ENCODE peak calls at places on chromosomes 16 and 17, in eight cellular contexts. Q is AG04450; F is psoas muscle; T is PC-3; L is ascending aorta; E is colonic mucosa; N is ovary; W is CD8-positive, alpha-beta memory T cell. X is an unnamed sample.

GRCh38 chr17:67558740-67559380 is 158.9 kb upstream of the NOL11 start:
- DNase-seq in Q (no peak), F (no peak), T (no peak), L (no peak), E (no peak), N (no peak), W (no peak), X (no peak)

GRCh38 chr17:14317383-14317782 is 16.5 kb downstream of the HS3ST3B1 start:
- DNase-seq in Q (no peak), F (no peak), T (no peak), L (no peak), E (no peak), N (no peak), W (no peak), X (no peak)

GRCh38 chr17:9842057-9842758 is 16.5 kb downstream of the GLP2R start:
- DNase-seq in Q (no peak), F (peak; percentile 65), T (peak; percentile 62), L (peak; percentile 68), E (peak; percentile 35), N (peak; percentile 80), W (no peak), X (peak; percentile 93)

GRCh38 chr16:85457366-85457765 is 155.8 kb upstream of the GSE1 start:
- DNase-seq in Q (no peak), F (no peak), T (peak; percentile 14), L (no peak), E (no peak), N (no peak), W (no peak), X (peak; percentile 11)

GRCh38 chr17:39700148-39700987 is 504 bp downstream of the ERBB2 start:
- DNase-seq in Q (no peak), F (no peak), T (no peak), L (no peak), E (no peak), N (peak; percentile 60), W (no peak), X (peak; percentile 33)

GRCh38 chr17:35796942-35797341 is 1.5 kb upstream of the MMP28 start:
- DNase-seq in Q (no peak), F (no peak), T (no peak), L (no peak), E (peak; percentile 14), N (no peak), W (no peak), X (no peak)

GRCh38 chr16:65122974-65123845 is 1.3 kb upstream of the CDH11 start:
- DNase-seq in Q (no peak), F (peak; percentile 73), T (peak; percentile 48), L (peak; percentile 87), E (peak; percentile 56), N (peak; percentile 89), W (no peak), X (peak; percentile 56)

GRCh38 chr17:17824780-17825614 is 11.8 kb downstream of the SREBF1 start:
- DNase-seq in Q (no peak), F (peak; percentile 81), T (no peak), L (no peak), E (no peak), N (peak; percentile 88), W (no peak), X (peak; percentile 68)

GRCh38 chr16:20866161-20866772 is 33.9 kb downstream of the DCUN1D3 start:
- DNase-seq in Q (no peak), F (no peak), T (peak; percentile 70), L (peak; percentile 86), E (peak; percentile 30), N (no peak), W (no peak), X (peak; percentile 92)

GRCh38 chr17:66431080-66431795 is 128.8 kb downstream of the PRKCA start:
- DNase-seq in Q (no peak), F (no peak), T (no peak), L (no peak), E (no peak), N (no peak), W (no peak), X (no peak)

GRCh38 chr17:33447090-33447489 is 154.0 kb upstream of the ASIC2 start:
- DNase-seq in Q (no peak), F (no peak), T (no peak), L (no peak), E (no peak), N (no peak), W (no peak), X (no peak)

GRCh38 chr16:67016143-67016542 is 12.8 kb upstream of the CBFB start:
- DNase-seq in Q (no peak), F (no peak), T (no peak), L (no peak), E (no peak), N (no peak), W (no peak), X (no peak)
- H3K4me3 ChIP-seq in Q (no peak overlapping the region), F (no peak overlapping the region), T (no peak overlapping the region), L (no peak overlapping the region), E (no peak overlapping the region), N (no peak overlapping the region), W (no peak overlapping the region), X (no peak overlapping the region)

DNA sequence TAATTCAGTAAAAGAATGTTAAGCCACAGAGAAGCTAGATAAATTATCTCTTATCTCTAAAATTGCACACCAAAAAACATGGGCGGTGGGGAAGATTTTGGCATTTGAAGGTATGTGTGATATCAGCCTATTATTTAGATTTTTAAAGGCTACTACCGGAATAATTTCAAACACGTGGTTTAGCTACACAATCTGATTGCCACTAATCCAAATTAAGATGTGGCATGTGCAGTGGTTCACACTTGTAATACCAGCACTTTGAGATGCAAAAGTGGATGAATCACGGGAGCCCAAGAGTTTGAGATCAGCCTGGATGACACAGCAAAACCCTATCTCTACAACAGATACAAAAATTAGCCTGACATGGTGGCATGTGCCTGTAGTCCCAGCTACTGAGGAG is 584.5 kb downstream of the HS3ST4 start:
- DNase-seq in Q (no peak), F (no peak), T (no peak), L (no peak), E (no peak), N (no peak), W (no peak), X (no peak)
- H3K9me3 ChIP-seq in Q (peaks cover 7% of the 10 kb centered on the region), F (peaks cover 9% of the 10 kb centered on the region), T (no peaks in the 10 kb centered on the region), L (no peaks in the 10 kb centered on the region), E (no peaks in the 10 kb centered on the region), N (no peaks in the 10 kb centered on the region), W (no peaks in the 10 kb centered on the region), X (no peaks in the 10 kb centered on the region)

DNA sequence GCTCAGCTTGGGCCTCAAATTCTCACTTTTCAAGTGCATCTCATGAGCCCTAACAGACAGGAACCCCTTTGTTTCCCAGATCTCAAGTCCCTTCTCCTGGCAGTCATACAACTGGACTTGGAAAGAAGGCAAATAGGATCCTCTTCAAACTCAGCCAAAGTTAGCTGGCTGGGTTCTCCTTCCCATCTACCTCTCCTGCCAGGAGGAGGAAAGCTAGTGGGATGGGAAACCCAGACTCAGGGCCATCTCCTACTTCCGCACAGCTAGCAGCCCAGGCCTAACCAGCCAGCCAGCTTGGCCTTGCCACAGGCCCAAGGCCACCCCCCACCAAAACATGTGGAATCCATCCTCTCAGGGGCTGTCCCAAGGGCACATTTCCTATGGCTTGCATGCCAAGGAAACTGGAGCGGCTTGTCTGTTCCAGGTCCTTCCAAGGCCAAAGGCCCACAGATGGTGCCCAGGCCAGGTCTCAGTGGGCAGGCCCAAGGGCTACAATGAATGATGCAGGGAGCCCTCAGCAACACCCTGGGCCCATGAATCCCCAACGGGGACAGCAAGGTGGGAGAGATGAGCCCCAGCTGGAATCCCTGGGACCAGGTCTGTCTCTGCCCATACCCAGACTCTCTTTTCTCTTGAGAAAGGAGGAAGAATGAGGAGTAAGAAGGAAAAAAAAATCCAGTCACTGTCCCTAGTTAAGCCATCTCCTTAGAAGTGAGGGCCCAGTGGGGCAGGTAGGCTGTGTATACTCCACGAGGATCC is 1.7 kb downstream of the SMARCD2 start:
- DNase-seq in Q (no peak), F (peak; percentile 67), T (no peak), L (no peak), E (no peak), N (no peak), W (no peak), X (peak; percentile 52)
- H3K4me3 ChIP-seq in Q (peak overlapping the region; percentile 88), F (peak overlapping the region; percentile 83), T (peak overlapping the region; percentile 88), L (peak overlapping the region; percentile 98), E (peak overlapping the region; percentile 93), N (peak overlapping the region; percentile 100), W (peak overlapping the region; percentile 69), X (peak overlapping the region; percentile 78)

GRCh38 chr16:35170610-35171009 is 1711.2 kb downstream of the TP53TG3F start:
- DNase-seq in Q (no peak), F (no peak), T (no peak), L (no peak), E (no peak), N (no peak), W (no peak), X (no peak)
- H3K9me3 ChIP-seq in Q (peaks cover 28% of the 10 kb centered on the region), F (no peaks in the 10 kb centered on the region), T (no peaks in the 10 kb centered on the region), L (no peaks in the 10 kb centered on the region), E (no peaks in the 10 kb centered on the region), N (no peaks in the 10 kb centered on the region), W (no peaks in the 10 kb centered on the region), X (no peaks in the 10 kb centered on the region)

DNA sequence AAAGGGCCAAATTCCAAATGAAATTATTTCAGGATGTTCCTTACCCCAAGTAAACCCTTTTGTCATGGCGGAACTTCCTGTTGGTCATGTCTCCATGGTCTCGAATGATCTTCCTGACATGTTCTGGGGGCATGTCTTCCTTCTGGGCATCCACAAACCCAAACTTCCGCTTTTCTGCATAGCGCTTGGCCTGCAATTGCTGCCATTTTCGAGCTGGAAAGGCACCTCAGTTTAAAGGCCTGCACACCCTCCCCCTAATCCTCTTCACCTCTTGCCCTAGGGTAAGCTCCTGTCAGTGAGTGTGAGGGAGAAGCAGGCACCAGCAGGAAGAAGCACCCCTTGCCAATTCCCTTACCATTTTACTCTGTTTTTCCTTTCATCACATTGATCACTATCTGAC is 1.2 kb downstream of the PRPF8 start:
- DNase-seq in Q (no peak), F (no peak), T (no peak), L (no peak), E (no peak), N (no peak), W (no peak), X (no peak)
- H3K4me3 ChIP-seq in Q (peak overlapping the region; percentile 83), F (peak overlapping the region; percentile 78), T (peak overlapping the region; percentile 84), L (peak overlapping the region; percentile 71), E (peak overlapping the region; percentile 96), N (peak overlapping the region; percentile 87), W (peak overlapping the region; percentile 80), X (peak overlapping the region; percentile 90)

GRCh38 chr16:3220839-3221238 is 14.1 kb downstream of the ZNF200 start:
- DNase-seq in Q (no peak), F (no peak), T (no peak), L (no peak), E (no peak), N (no peak), W (no peak), X (no peak)

DNA sequence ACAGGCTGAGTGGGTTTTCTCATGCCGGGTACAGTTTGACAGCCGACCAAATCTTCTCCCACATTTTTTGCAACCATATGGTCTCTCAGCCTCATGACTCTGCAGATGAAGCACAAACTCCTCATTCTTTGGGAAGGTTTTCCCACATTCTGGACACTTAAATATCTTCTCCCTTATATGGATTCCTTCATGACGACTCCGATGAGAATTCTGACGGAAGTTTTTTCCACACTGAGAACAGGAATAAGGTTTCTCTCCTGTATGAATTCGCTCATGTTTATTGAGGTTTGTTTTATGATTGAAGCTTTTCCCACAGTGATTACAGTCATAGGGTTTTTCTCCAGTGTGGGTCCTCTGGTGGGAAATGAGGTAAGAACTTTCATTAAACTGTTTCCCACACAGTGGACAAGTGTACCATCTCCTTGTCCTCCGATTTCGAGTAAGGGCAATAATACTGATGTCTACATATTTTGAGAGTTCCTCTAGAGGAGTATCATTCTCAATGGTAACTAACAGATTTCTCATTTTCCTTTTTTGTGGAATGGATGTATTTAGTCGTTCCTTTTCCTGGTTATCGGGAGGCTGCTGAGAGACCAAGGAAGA is 10.9 kb downstream of the ZNF200 start:
- DNase-seq in Q (no peak), F (no peak), T (no peak), L (no peak), E (no peak), N (no peak), W (no peak), X (no peak)
- H3K9me3 ChIP-seq in Q (peaks cover 55% of the 10 kb centered on the region), F (peaks cover 90% of the 10 kb centered on the region), T (peaks cover 22% of the 10 kb centered on the region), L (peaks cover 64% of the 10 kb centered on the region), E (peaks cover 20% of the 10 kb centered on the region), N (peaks cover 41% of the 10 kb centered on the region), W (peaks cover 41% of the 10 kb centered on the region), X (peaks cover 55% of the 10 kb centered on the region)

X was measured in MG63.